ENCODE peak calls at places on chromosomes 12 and 14, in six cellular contexts. Z is K562, U is A549, V is IMR-90, F is GM12878, G is HEK293T. T is an unnamed sample.

GRCh38 chr12:26630546-26631027 is 202.4 kb downstream of the ITPR2 start:
- DNase-seq in Z (no peak), U (no peak), V (peak; percentile 90), F (no peak), G (no peak), T (peak; percentile 72)

GRCh38 chr14:61525293-61526011 is 169.9 kb upstream of the HIF1A start:
- DNase-seq in Z (no peak), U (peak; percentile 56), V (peak; percentile 52), F (peak; percentile 85), G (no peak), T (no peak)

GRCh38 chr14:29671034-29671433 is 256.6 kb downstream of the PRKD1 start:
- DNase-seq in Z (no peak), U (no peak), V (peak; percentile 26), F (no peak), G (no peak), T (no peak)

GRCh38 chr12:109462868-109463692 is 14.0 kb downstream of the KCTD10 start:
- DNase-seq in Z (no peak), U (no peak), V (peak; percentile 98), F (no peak), G (no peak), T (peak; percentile 63)

GRCh38 chr14:92728781-92729364 is 19.6 kb downstream of the LGMN start:
- DNase-seq in Z (no peak), U (no peak), V (peak; percentile 31), F (no peak), G (no peak), T (no peak)

GRCh38 chr12:13562915-13563742 is 366.6 kb downstream of the EMP1 start:
- DNase-seq in Z (no peak), U (no peak), V (no peak), F (no peak), G (no peak), T (no peak)

GRCh38 chr14:63492391-63492790 is 50.8 kb downstream of the PPP2R5E start:
- DNase-seq in Z (no peak), U (no peak), V (peak; percentile 80), F (no peak), G (no peak), T (no peak)

GRCh38 chr12:84874125-84874824 is 38.3 kb downstream of the SLC6A15 start:
- DNase-seq in Z (peak; percentile 27), U (peak; percentile 10), V (peak; percentile 60), F (no peak), G (peak; percentile 32), T (peak; percentile 38)

GRCh38 chr14:31937730-31938346 is 139.3 kb upstream of the ARHGAP5 start:
- DNase-seq in Z (peak; percentile 37), U (peak; percentile 75), V (peak; percentile 86), F (peak; percentile 55), G (no peak), T (peak; percentile 98)

GRCh38 chr14:68715032-68715924 is 77.6 kb downstream of the ZFP36L1 start:
- DNase-seq in Z (no peak), U (no peak), V (peak; percentile 58), F (no peak), G (no peak), T (no peak)

GRCh38 chr12:108482717-108483212 is 32.3 kb upstream of the FICD start:
- DNase-seq in Z (peak; percentile 44), U (no peak), V (peak; percentile 6), F (no peak), G (no peak), T (no peak)

GRCh38 chr12:66132408-66132807 is 1.9 kb upstream of the LLPH start:
- DNase-seq in Z (no peak), U (no peak), V (peak; percentile 94), F (no peak), G (no peak), T (peak; percentile 33)

GRCh38 chr14:21384494-21384851 is 654 bp upstream of the SUPT16H start:
- DNase-seq in Z (no peak), U (no peak), V (no peak), F (no peak), G (no peak), T (no peak)

GRCh38 chr14:92962031-92962830 is 39.3 kb downstream of the CHGA start:
- DNase-seq in Z (no peak), U (no peak), V (no peak), F (no peak), G (no peak), T (no peak)

GRCh38 chr12:132781938-132782337 is 20.3 kb upstream of the ANKLE2 start:
- DNase-seq in Z (no peak), U (no peak), V (no peak), F (no peak), G (no peak), T (no peak)

GRCh38 chr14:78530078-78530477 is 359.9 kb downstream of the NRXN3 start:
- DNase-seq in Z (peak; percentile 10), U (no peak), V (no peak), F (no peak), G (peak; percentile 19), T (no peak)

GRCh38 chr14:77322209-77322902 is 1.5 kb downstream of the GSTZ1 start:
- DNase-seq in Z (no peak), U (no peak), V (no peak), F (no peak), G (no peak), T (no peak)

GRCh38 chr12:75550906-75551305 is 39.5 kb upstream of the KRR1 start:
- DNase-seq in Z (no peak), U (no peak), V (no peak), F (no peak), G (no peak), T (no peak)

GRCh38 chr14:52950410-52950897 is 396 bp downstream of the FERMT2 start:
- DNase-seq in Z (peak; percentile 4), U (peak; percentile 48), V (peak; percentile 29), F (no peak), G (peak; percentile 40), T (peak; percentile 22)

GRCh38 chr12:11089246-11089645 is 2.9 kb downstream of the TAS2R43 start:
- DNase-seq in Z (no peak), U (no peak), V (no peak), F (no peak), G (no peak), T (no peak)

DNA sequence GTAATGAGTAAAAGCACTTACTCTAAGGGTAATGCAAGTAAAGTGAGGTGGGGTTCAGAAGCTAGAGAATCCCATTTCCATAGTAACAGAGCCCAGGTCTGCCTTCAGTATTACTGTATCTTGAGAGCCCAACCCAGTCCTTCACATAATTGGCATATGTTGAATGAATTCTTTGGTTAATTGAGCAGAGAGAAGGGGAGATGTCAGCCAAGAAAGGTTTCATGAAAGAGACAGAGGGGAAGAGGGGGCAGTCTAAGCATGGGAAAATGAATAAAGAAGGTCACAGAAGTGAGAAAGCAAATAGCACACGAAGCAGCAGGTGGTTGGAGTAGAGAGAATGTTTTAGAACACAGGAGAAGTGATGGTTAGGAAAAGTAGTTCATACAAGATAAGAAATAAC is 371.1 kb downstream of the SEC23A start:
- DNase-seq in Z (no peak), U (no peak), V (no peak), F (no peak), G (no peak), T (no peak)
- TF ChIP-seq BHLHE40 in Z (no peak), U (no peak), V (no peak), F (no peak), G (no peak), T (no peak)

GRCh38 chr12:93773122-93773871 is 96.1 kb downstream of the CRADD start:
- DNase-seq in Z (no peak), U (no peak), V (peak; percentile 34), F (no peak), G (no peak), T (no peak)
- TF ChIP-seq BHLHE40 in Z (peak; percentile 86), U (no peak), V (no peak), F (no peak), G (no peak), T (no peak)

GRCh38 chr14:74974364-74975058 is 19.1 kb upstream of the PGF start:
- DNase-seq in Z (no peak), U (no peak), V (no peak), F (no peak), G (no peak), T (no peak)
- TF ChIP-seq BHLHE40 in Z (no peak), U (no peak), V (no peak), F (no peak), G (no peak), T (no peak)

GRCh38 chr14:35752380-35752779 is 56.7 kb downstream of the RALGAPA1 start:
- DNase-seq in Z (no peak), U (no peak), V (no peak), F (no peak), G (no peak), T (no peak)

GRCh38 chr14:35742032-35742371 is 67.1 kb downstream of the RALGAPA1 start:
- DNase-seq in Z (no peak), U (no peak), V (no peak), F (no peak), G (no peak), T (no peak)

GRCh38 chr14:35742448-35742847 is 66.6 kb downstream of the RALGAPA1 start:
- DNase-seq in Z (no peak), U (no peak), V (no peak), F (no peak), G (no peak), T (no peak)

GRCh38 chr14:35750202-35750904 is 58.7 kb downstream of the RALGAPA1 start:
- DNase-seq in Z (no peak), U (no peak), V (no peak), F (no peak), G (no peak), T (no peak)

GRCh38 chr14:35747379-35747778 is 61.7 kb downstream of the RALGAPA1 start:
- DNase-seq in Z (no peak), U (no peak), V (peak; percentile 61), F (no peak), G (no peak), T (peak; percentile 23)
- TF ChIP-seq BHLHE40 in Z (no peak), U (no peak), V (no peak), F (no peak), G (no peak), T (no peak)

DNA sequence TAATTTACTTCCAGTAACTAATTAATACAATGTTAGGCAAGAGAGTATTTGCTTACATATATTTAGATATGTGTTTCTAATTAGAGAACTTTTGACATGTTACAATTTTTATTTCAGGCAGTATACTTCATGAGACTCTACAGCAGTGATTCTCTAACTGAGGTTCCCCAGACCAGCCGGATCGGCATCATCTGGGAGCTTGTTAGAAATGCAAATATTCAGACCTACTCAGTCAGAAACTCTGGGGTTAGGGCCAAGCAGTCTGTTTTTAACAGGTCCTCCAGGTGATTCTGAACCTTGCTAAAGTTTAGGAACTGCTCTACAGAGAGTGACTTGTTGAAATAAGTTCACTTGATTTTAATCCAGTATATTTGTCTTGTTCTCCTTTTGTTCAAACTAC is 46.5 kb downstream of the ARID2 start:
- DNase-seq in Z (no peak), U (no peak), V (no peak), F (no peak), G (no peak), T (no peak)
- TF ChIP-seq BHLHE40 in Z (no peak), U (no peak), V (no peak), F (no peak), G (no peak), T (no peak)

T was measured in HepG2.